ENCODE peak calls at places on chromosome 20, in seven cellular contexts. One of them, this sample, is unnamed.

GRCh38 chr20:9241721-9242427 is 173.0 kb downstream of the PLCB4 start:
- DNase-seq in stimulated activated CD4-positive, alpha-beta T cell treated with anti-CD3 and anti-CD28 coated beads, Interleukin-2, amount 100 ng/mL, for 48 hours: no peak
- DNase-seq in fibroblast of the aortic adventitia: no peak
- DNase-seq in NCI-H1694 treated with DMSO at 0.1 percent for 48 hours: no peak
- DNase-seq in T-helper 2 cell: no peak
- DNase-seq in iris pigment epithelial cell: peak
- DNase-seq in activated naive CD8-positive, alpha-beta T cell treated with anti-CD3 and anti-CD28 coated beads, Interleukin-2, amount 50 U/mL, for 16 hours: no peak
- DNase-seq in this sample: no peak

GRCh38 chr20:7856756-7857155 is 83.5 kb downstream of the HAO1 start:
- DNase-seq in NCI-H1694 treated with DMSO at 0.1 percent for 48 hours: no peak
- DNase-seq in T-helper 2 cell: no peak
- DNase-seq in fibroblast of the aortic adventitia: peak
- DNase-seq in iris pigment epithelial cell: peak
- DNase-seq in activated naive CD8-positive, alpha-beta T cell treated with anti-CD3 and anti-CD28 coated beads, Interleukin-2, amount 50 U/mL, for 16 hours: no peak
- DNase-seq in stimulated activated CD4-positive, alpha-beta T cell treated with anti-CD3 and anti-CD28 coated beads, Interleukin-2, amount 100 ng/mL, for 48 hours: no peak
- DNase-seq in this sample: no peak

GRCh38 chr20:46784450-46785127 is 75.1 kb downstream of the SLC2A10 start:
- DNase-seq in iris pigment epithelial cell: peak
- DNase-seq in NCI-H1694 treated with DMSO at 0.1 percent for 48 hours: no peak
- DNase-seq in stimulated activated CD4-positive, alpha-beta T cell treated with anti-CD3 and anti-CD28 coated beads, Interleukin-2, amount 100 ng/mL, for 48 hours: no peak
- DNase-seq in T-helper 2 cell: no peak
- DNase-seq in fibroblast of the aortic adventitia: peak
- DNase-seq in activated naive CD8-positive, alpha-beta T cell treated with anti-CD3 and anti-CD28 coated beads, Interleukin-2, amount 50 U/mL, for 16 hours: no peak
- DNase-seq in this sample: no peak

GRCh38 chr20:34300809-34301586 is 2.2 kb downstream of the AHCY start:
- DNase-seq in NCI-H1694 treated with DMSO at 0.1 percent for 48 hours: no peak
- DNase-seq in iris pigment epithelial cell: no peak
- DNase-seq in T-helper 2 cell: no peak
- DNase-seq in fibroblast of the aortic adventitia: no peak
- DNase-seq in activated naive CD8-positive, alpha-beta T cell treated with anti-CD3 and anti-CD28 coated beads, Interleukin-2, amount 50 U/mL, for 16 hours: no peak
- DNase-seq in stimulated activated CD4-positive, alpha-beta T cell treated with anti-CD3 and anti-CD28 coated beads, Interleukin-2, amount 100 ng/mL, for 48 hours: no peak
- DNase-seq in this sample: no peak

GRCh38 chr20:8678098-8678776 is 390.6 kb upstream of the PLCB4 start:
- DNase-seq in stimulated activated CD4-positive, alpha-beta T cell treated with anti-CD3 and anti-CD28 coated beads, Interleukin-2, amount 100 ng/mL, for 48 hours: no peak
- DNase-seq in activated naive CD8-positive, alpha-beta T cell treated with anti-CD3 and anti-CD28 coated beads, Interleukin-2, amount 50 U/mL, for 16 hours: no peak
- DNase-seq in T-helper 2 cell: no peak
- DNase-seq in iris pigment epithelial cell: peak
- DNase-seq in NCI-H1694 treated with DMSO at 0.1 percent for 48 hours: no peak
- DNase-seq in fibroblast of the aortic adventitia: peak
- DNase-seq in this sample: no peak

GRCh38 chr20:49199729-49200293 is 11.7 kb upstream of the STAU1 start:
- DNase-seq in NCI-H1694 treated with DMSO at 0.1 percent for 48 hours: no peak
- DNase-seq in fibroblast of the aortic adventitia: no peak
- DNase-seq in activated naive CD8-positive, alpha-beta T cell treated with anti-CD3 and anti-CD28 coated beads, Interleukin-2, amount 50 U/mL, for 16 hours: no peak
- DNase-seq in iris pigment epithelial cell: no peak
- DNase-seq in T-helper 2 cell: no peak
- DNase-seq in stimulated activated CD4-positive, alpha-beta T cell treated with anti-CD3 and anti-CD28 coated beads, Interleukin-2, amount 100 ng/mL, for 48 hours: no peak
- DNase-seq in this sample: no peak

GRCh38 chr20:50399003-50399916 is 110.9 kb upstream of the PTPN1 start:
- DNase-seq in activated naive CD8-positive, alpha-beta T cell treated with anti-CD3 and anti-CD28 coated beads, Interleukin-2, amount 50 U/mL, for 16 hours: no peak
- DNase-seq in iris pigment epithelial cell: no peak
- DNase-seq in T-helper 2 cell: no peak
- DNase-seq in fibroblast of the aortic adventitia: no peak
- DNase-seq in NCI-H1694 treated with DMSO at 0.1 percent for 48 hours: no peak
- DNase-seq in stimulated activated CD4-positive, alpha-beta T cell treated with anti-CD3 and anti-CD28 coated beads, Interleukin-2, amount 100 ng/mL, for 48 hours: no peak
- DNase-seq in this sample: peak

GRCh38 chr20:62958388-62959100 is 6.0 kb downstream of the SLC17A9 start:
- DNase-seq in iris pigment epithelial cell: no peak
- DNase-seq in activated naive CD8-positive, alpha-beta T cell treated with anti-CD3 and anti-CD28 coated beads, Interleukin-2, amount 50 U/mL, for 16 hours: no peak
- DNase-seq in NCI-H1694 treated with DMSO at 0.1 percent for 48 hours: no peak
- DNase-seq in T-helper 2 cell: no peak
- DNase-seq in stimulated activated CD4-positive, alpha-beta T cell treated with anti-CD3 and anti-CD28 coated beads, Interleukin-2, amount 100 ng/mL, for 48 hours: no peak
- DNase-seq in fibroblast of the aortic adventitia: no peak
- DNase-seq in this sample: no peak

GRCh38 chr20:58710481-58711265 is 18.1 kb downstream of the NPEPL1 start:
- DNase-seq in activated naive CD8-positive, alpha-beta T cell treated with anti-CD3 and anti-CD28 coated beads, Interleukin-2, amount 50 U/mL, for 16 hours: no peak
- DNase-seq in NCI-H1694 treated with DMSO at 0.1 percent for 48 hours: no peak
- DNase-seq in fibroblast of the aortic adventitia: no peak
- DNase-seq in iris pigment epithelial cell: no peak
- DNase-seq in stimulated activated CD4-positive, alpha-beta T cell treated with anti-CD3 and anti-CD28 coated beads, Interleukin-2, amount 100 ng/mL, for 48 hours: no peak
- DNase-seq in T-helper 2 cell: no peak
- DNase-seq in this sample: no peak

GRCh38 chr20:25399038-25399430 is 8.4 kb upstream of the ABHD12 start:
- DNase-seq in T-helper 2 cell: no peak
- DNase-seq in fibroblast of the aortic adventitia: peak
- DNase-seq in iris pigment epithelial cell: peak
- DNase-seq in activated naive CD8-positive, alpha-beta T cell treated with anti-CD3 and anti-CD28 coated beads, Interleukin-2, amount 50 U/mL, for 16 hours: no peak
- DNase-seq in NCI-H1694 treated with DMSO at 0.1 percent for 48 hours: peak
- DNase-seq in stimulated activated CD4-positive, alpha-beta T cell treated with anti-CD3 and anti-CD28 coated beads, Interleukin-2, amount 100 ng/mL, for 48 hours: no peak
- DNase-seq in this sample: no peak

GRCh38 chr20:24663496-24663895 is 194.1 kb downstream of the SYNDIG1 start:
- DNase-seq in NCI-H1694 treated with DMSO at 0.1 percent for 48 hours: no peak
- DNase-seq in T-helper 2 cell: no peak
- DNase-seq in activated naive CD8-positive, alpha-beta T cell treated with anti-CD3 and anti-CD28 coated beads, Interleukin-2, amount 50 U/mL, for 16 hours: no peak
- DNase-seq in fibroblast of the aortic adventitia: no peak
- DNase-seq in iris pigment epithelial cell: no peak
- DNase-seq in stimulated activated CD4-positive, alpha-beta T cell treated with anti-CD3 and anti-CD28 coated beads, Interleukin-2, amount 100 ng/mL, for 48 hours: no peak
- DNase-seq in this sample: peak

GRCh38 chr20:44544178-44544719 is 22.4 kb upstream of the SERINC3 start:
- DNase-seq in NCI-H1694 treated with DMSO at 0.1 percent for 48 hours: no peak
- DNase-seq in fibroblast of the aortic adventitia: no peak
- DNase-seq in activated naive CD8-positive, alpha-beta T cell treated with anti-CD3 and anti-CD28 coated beads, Interleukin-2, amount 50 U/mL, for 16 hours: no peak
- DNase-seq in iris pigment epithelial cell: no peak
- DNase-seq in stimulated activated CD4-positive, alpha-beta T cell treated with anti-CD3 and anti-CD28 coated beads, Interleukin-2, amount 100 ng/mL, for 48 hours: no peak
- DNase-seq in T-helper 2 cell: no peak
- DNase-seq in this sample: no peak

GRCh38 chr20:61695741-61696140 is 369.9 kb downstream of the TAF4 start:
- DNase-seq in stimulated activated CD4-positive, alpha-beta T cell treated with anti-CD3 and anti-CD28 coated beads, Interleukin-2, amount 100 ng/mL, for 48 hours: no peak
- DNase-seq in activated naive CD8-positive, alpha-beta T cell treated with anti-CD3 and anti-CD28 coated beads, Interleukin-2, amount 50 U/mL, for 16 hours: no peak
- DNase-seq in NCI-H1694 treated with DMSO at 0.1 percent for 48 hours: no peak
- DNase-seq in fibroblast of the aortic adventitia: no peak
- DNase-seq in iris pigment epithelial cell: no peak
- DNase-seq in T-helper 2 cell: no peak
- DNase-seq in this sample: no peak

GRCh38 chr20:37956099-37956498 is 53.2 kb downstream of the VSTM2L start:
- DNase-seq in fibroblast of the aortic adventitia: no peak
- DNase-seq in NCI-H1694 treated with DMSO at 0.1 percent for 48 hours: peak
- DNase-seq in iris pigment epithelial cell: peak
- DNase-seq in T-helper 2 cell: no peak
- DNase-seq in activated naive CD8-positive, alpha-beta T cell treated with anti-CD3 and anti-CD28 coated beads, Interleukin-2, amount 50 U/mL, for 16 hours: no peak
- DNase-seq in stimulated activated CD4-positive, alpha-beta T cell treated with anti-CD3 and anti-CD28 coated beads, Interleukin-2, amount 100 ng/mL, for 48 hours: no peak
- DNase-seq in this sample: peak

GRCh38 chr20:11799131-11799800 is 118.4 kb upstream of the BTBD3 start:
- DNase-seq in iris pigment epithelial cell: no peak
- DNase-seq in fibroblast of the aortic adventitia: no peak
- DNase-seq in T-helper 2 cell: no peak
- DNase-seq in stimulated activated CD4-positive, alpha-beta T cell treated with anti-CD3 and anti-CD28 coated beads, Interleukin-2, amount 100 ng/mL, for 48 hours: no peak
- DNase-seq in NCI-H1694 treated with DMSO at 0.1 percent for 48 hours: no peak
- DNase-seq in activated naive CD8-positive, alpha-beta T cell treated with anti-CD3 and anti-CD28 coated beads, Interleukin-2, amount 50 U/mL, for 16 hours: no peak
- DNase-seq in this sample: no peak

GRCh38 chr20:2585811-2586210 is 49.4 kb downstream of the TMC2 start:
- DNase-seq in activated naive CD8-positive, alpha-beta T cell treated with anti-CD3 and anti-CD28 coated beads, Interleukin-2, amount 50 U/mL, for 16 hours: no peak
- DNase-seq in iris pigment epithelial cell: peak
- DNase-seq in T-helper 2 cell: no peak
- DNase-seq in fibroblast of the aortic adventitia: peak
- DNase-seq in stimulated activated CD4-positive, alpha-beta T cell treated with anti-CD3 and anti-CD28 coated beads, Interleukin-2, amount 100 ng/mL, for 48 hours: no peak
- DNase-seq in NCI-H1694 treated with DMSO at 0.1 percent for 48 hours: no peak
- DNase-seq in this sample: no peak

GRCh38 chr20:60034231-60035110 is 76.2 kb downstream of the CDH26 start:
- DNase-seq in iris pigment epithelial cell: no peak
- DNase-seq in T-helper 2 cell: no peak
- DNase-seq in fibroblast of the aortic adventitia: no peak
- DNase-seq in NCI-H1694 treated with DMSO at 0.1 percent for 48 hours: no peak
- DNase-seq in activated naive CD8-positive, alpha-beta T cell treated with anti-CD3 and anti-CD28 coated beads, Interleukin-2, amount 50 U/mL, for 16 hours: no peak
- DNase-seq in stimulated activated CD4-positive, alpha-beta T cell treated with anti-CD3 and anti-CD28 coated beads, Interleukin-2, amount 100 ng/mL, for 48 hours: no peak
- DNase-seq in this sample: no peak

GRCh38 chr20:20551409-20551808 is 161.0 kb downstream of the RALGAPA2 start:
- DNase-seq in T-helper 2 cell: no peak
- DNase-seq in fibroblast of the aortic adventitia: no peak
- DNase-seq in activated naive CD8-positive, alpha-beta T cell treated with anti-CD3 and anti-CD28 coated beads, Interleukin-2, amount 50 U/mL, for 16 hours: no peak
- DNase-seq in iris pigment epithelial cell: no peak
- DNase-seq in NCI-H1694 treated with DMSO at 0.1 percent for 48 hours: peak
- DNase-seq in stimulated activated CD4-positive, alpha-beta T cell treated with anti-CD3 and anti-CD28 coated beads, Interleukin-2, amount 100 ng/mL, for 48 hours: no peak
- DNase-seq in this sample: no peak

GRCh38 chr20:18984238-18985200 is 170.9 kb downstream of the SCP2D1 start:
- DNase-seq in fibroblast of the aortic adventitia: no peak
- DNase-seq in NCI-H1694 treated with DMSO at 0.1 percent for 48 hours: no peak
- DNase-seq in iris pigment epithelial cell: no peak
- DNase-seq in activated naive CD8-positive, alpha-beta T cell treated with anti-CD3 and anti-CD28 coated beads, Interleukin-2, amount 50 U/mL, for 16 hours: no peak
- DNase-seq in stimulated activated CD4-positive, alpha-beta T cell treated with anti-CD3 and anti-CD28 coated beads, Interleukin-2, amount 100 ng/mL, for 48 hours: no peak
- DNase-seq in T-helper 2 cell: no peak
- DNase-seq in this sample: no peak

GRCh38 chr20:6711950-6712634 is 55.4 kb upstream of the BMP2 start:
- DNase-seq in NCI-H1694 treated with DMSO at 0.1 percent for 48 hours: no peak
- DNase-seq in stimulated activated CD4-positive, alpha-beta T cell treated with anti-CD3 and anti-CD28 coated beads, Interleukin-2, amount 100 ng/mL, for 48 hours: no peak
- DNase-seq in T-helper 2 cell: no peak
- DNase-seq in iris pigment epithelial cell: no peak
- DNase-seq in fibroblast of the aortic adventitia: no peak
- DNase-seq in activated naive CD8-positive, alpha-beta T cell treated with anti-CD3 and anti-CD28 coated beads, Interleukin-2, amount 50 U/mL, for 16 hours: no peak
- DNase-seq in this sample: peak

GRCh38 chr20:33656783-33657703 is 5.1 kb upstream of the C20orf144 start:
- DNase-seq in fibroblast of the aortic adventitia: no peak
- DNase-seq in stimulated activated CD4-positive, alpha-beta T cell treated with anti-CD3 and anti-CD28 coated beads, Interleukin-2, amount 100 ng/mL, for 48 hours: no peak
- DNase-seq in T-helper 2 cell: no peak
- DNase-seq in iris pigment epithelial cell: no peak
- DNase-seq in NCI-H1694 treated with DMSO at 0.1 percent for 48 hours: no peak
- DNase-seq in activated naive CD8-positive, alpha-beta T cell treated with anti-CD3 and anti-CD28 coated beads, Interleukin-2, amount 50 U/mL, for 16 hours: no peak
- DNase-seq in this sample: no peak

GRCh38 chr20:34337982-34338756 is 24.9 kb upstream of the ITCH start:
- DNase-seq in stimulated activated CD4-positive, alpha-beta T cell treated with anti-CD3 and anti-CD28 coated beads, Interleukin-2, amount 100 ng/mL, for 48 hours: no peak
- DNase-seq in iris pigment epithelial cell: no peak
- DNase-seq in NCI-H1694 treated with DMSO at 0.1 percent for 48 hours: no peak
- DNase-seq in activated naive CD8-positive, alpha-beta T cell treated with anti-CD3 and anti-CD28 coated beads, Interleukin-2, amount 50 U/mL, for 16 hours: no peak
- DNase-seq in fibroblast of the aortic adventitia: no peak
- DNase-seq in T-helper 2 cell: no peak
- DNase-seq in this sample: no peak

GRCh38 chr20:63224272-63225081 is 8.5 kb upstream of the YTHDF1 start:
- DNase-seq in fibroblast of the aortic adventitia: peak
- DNase-seq in NCI-H1694 treated with DMSO at 0.1 percent for 48 hours: no peak
- DNase-seq in T-helper 2 cell: no peak
- DNase-seq in stimulated activated CD4-positive, alpha-beta T cell treated with anti-CD3 and anti-CD28 coated beads, Interleukin-2, amount 100 ng/mL, for 48 hours: no peak
- DNase-seq in iris pigment epithelial cell: peak
- DNase-seq in activated naive CD8-positive, alpha-beta T cell treated with anti-CD3 and anti-CD28 coated beads, Interleukin-2, amount 50 U/mL, for 16 hours: no peak
- DNase-seq in this sample: no peak

GRCh38 chr20:24662756-24663399 is 193.4 kb downstream of the SYNDIG1 start:
- DNase-seq in fibroblast of the aortic adventitia: peak
- DNase-seq in stimulated activated CD4-positive, alpha-beta T cell treated with anti-CD3 and anti-CD28 coated beads, Interleukin-2, amount 100 ng/mL, for 48 hours: no peak
- DNase-seq in NCI-H1694 treated with DMSO at 0.1 percent for 48 hours: peak
- DNase-seq in activated naive CD8-positive, alpha-beta T cell treated with anti-CD3 and anti-CD28 coated beads, Interleukin-2, amount 50 U/mL, for 16 hours: no peak
- DNase-seq in iris pigment epithelial cell: no peak
- DNase-seq in T-helper 2 cell: no peak
- DNase-seq in this sample: peak